ENCODE peak calls at places on chromosomes 7 and 10, in nine cellular contexts. K is osteocyte, J is brain microvascular endothelial cell, F is GM12865, I is GM23338, N is fibroblast of villous mesenchyme, C is heart left ventricle, A is astrocyte of the spinal cord, V is lower leg skin. Q is an unnamed sample.

GRCh38 chr7:48421357-48421756 is 250.1 kb downstream of the ABCA13 start:
- DNase-seq in K (no peak), J (peak; percentile 77), F (no peak), I (peak; percentile 40), N (no peak), C (no peak), A (peak; percentile 89), V (no peak), Q (no peak)

GRCh38 chr7:155808551-155809331 is 3.5 kb downstream of the SHH start:
- DNase-seq in K (no peak), J (no peak), F (no peak), I (peak; percentile 48), N (no peak), C (no peak), A (no peak), V (no peak), Q (peak; percentile 72)

GRCh38 chr7:140667476-140667875 is 5.3 kb upstream of the ADCK2 start:
- DNase-seq in K (no peak), J (no peak), F (no peak), I (no peak), N (no peak), C (no peak), A (no peak), V (no peak), Q (no peak)

GRCh38 chr10:31642296-31642695 is 286.3 kb downstream of the ARHGAP12 start:
- DNase-seq in K (no peak), J (no peak), F (no peak), I (no peak), N (no peak), C (no peak), A (no peak), V (no peak), Q (no peak)

GRCh38 chr7:351681-352480 is 61.9 kb downstream of the FOXL3 start:
- DNase-seq in K (no peak), J (no peak), F (no peak), I (no peak), N (no peak), C (no peak), A (no peak), V (no peak), Q (no peak)

GRCh38 chr7:47092331-47092730 is 489.6 kb downstream of the TNS3 start:
- DNase-seq in K (no peak), J (no peak), F (no peak), I (no peak), N (no peak), C (no peak), A (no peak), V (no peak), Q (no peak)

GRCh38 chr10:99484626-99485581 is 47.8 kb upstream of the NKX2-3 start:
- DNase-seq in K (no peak), J (no peak), F (no peak), I (peak; percentile 71), N (no peak), C (no peak), A (no peak), V (no peak), Q (no peak)

GRCh38 chr7:99392659-99393362 is 15.6 kb downstream of the PDAP1 start:
- DNase-seq in K (no peak), J (no peak), F (peak; percentile 71), I (peak; percentile 93), N (peak; percentile 60), C (peak; percentile 79), A (peak; percentile 69), V (peak; percentile 80), Q (peak; percentile 81)

GRCh38 chr7:48097511-48098231 is 8.6 kb downstream of the UPP1 start:
- DNase-seq in K (peak; percentile 38), J (no peak), F (no peak), I (no peak), N (no peak), C (no peak), A (no peak), V (no peak), Q (no peak)

GRCh38 chr7:133857376-133858119 is 269.6 kb upstream of the LRGUK start:
- DNase-seq in K (no peak), J (no peak), F (no peak), I (no peak), N (no peak), C (no peak), A (no peak), V (no peak), Q (no peak)

GRCh38 chr7:54839538-54840213 is 80.7 kb upstream of the SEC61G start:
- DNase-seq in K (no peak), J (peak; percentile 72), F (peak; percentile 22), I (peak; percentile 77), N (peak; percentile 37), C (peak; percentile 81), A (peak; percentile 37), V (peak; percentile 66), Q (peak; percentile 30)

DNA sequence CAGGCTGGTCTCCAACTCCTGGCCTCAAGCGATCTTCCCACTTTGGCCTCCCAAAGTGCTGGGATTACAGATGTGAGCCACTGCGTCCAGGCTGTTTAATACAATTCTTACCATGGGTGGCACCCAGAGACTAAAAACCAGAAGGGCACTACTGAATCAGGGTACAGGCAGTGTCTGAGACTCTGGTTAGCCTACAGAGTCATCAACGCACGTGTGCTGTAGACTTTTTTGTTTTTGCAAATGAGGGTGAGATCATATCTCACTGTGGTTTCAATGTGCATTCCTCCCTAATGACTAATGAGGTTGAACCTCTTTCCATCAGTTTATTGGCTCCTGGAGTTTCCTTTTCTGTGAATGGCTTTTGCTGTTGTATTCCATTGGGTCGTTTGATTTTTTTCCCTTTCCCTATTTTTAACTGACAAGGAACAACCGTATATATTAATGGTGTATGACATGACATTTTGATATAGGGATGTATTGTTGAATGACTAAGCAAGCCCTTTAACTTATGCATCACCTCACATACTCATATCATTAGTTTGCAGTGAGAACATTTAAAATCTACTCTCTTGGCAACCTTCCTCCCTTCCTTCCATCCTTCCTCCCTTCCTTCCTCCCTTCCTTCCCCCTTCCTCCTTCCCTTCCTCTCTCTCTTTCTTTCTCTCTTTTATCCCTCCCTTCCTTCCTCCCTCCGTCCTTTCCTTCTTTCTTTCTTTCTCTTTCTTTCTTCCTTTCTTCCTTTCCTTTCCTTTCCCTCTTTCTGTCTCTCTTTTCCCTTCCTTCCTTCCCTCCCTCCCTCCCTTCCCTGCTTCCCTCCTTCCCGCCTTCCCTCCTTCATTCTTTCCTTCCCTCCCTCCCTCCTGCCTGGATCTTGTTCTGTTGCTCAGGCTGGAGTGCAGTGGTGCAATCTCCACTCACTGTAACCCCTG is 9.3 kb upstream of the TMEM270 start:
- DNase-seq in K (no peak), J (peak; percentile 93), F (peak; percentile 59), I (no peak), N (peak; percentile 97), C (no peak), A (peak; percentile 97), V (peak; percentile 62), Q (peak; percentile 73)
- TF ChIP-seq CTCF in K (no peak), J (no peak), F (no peak), I (no peak), N (no peak), C (no peak), A (no peak), V (no peak), Q (no peak)

GRCh38 chr7:65820287-65820950 is 52.5 kb upstream of the VKORC1L1 start:
- DNase-seq in K (no peak), J (no peak), F (no peak), I (peak; percentile 75), N (no peak), C (no peak), A (no peak), V (no peak), Q (no peak)
- TF ChIP-seq CTCF in K (peak; percentile 9), J (no peak), F (no peak), I (peak; percentile 59), N (no peak), C (no peak), A (peak; percentile 3), V (no peak), Q (no peak)

GRCh38 chr10:43610636-43611035 is 4.4 kb downstream of the ZNF485 start:
- DNase-seq in K (no peak), J (peak; percentile 39), F (no peak), I (no peak), N (no peak), C (no peak), A (peak; percentile 38), V (no peak), Q (no peak)

GRCh38 chr10:43606323-43607198 is at the start of gene ZNF485:
- DNase-seq in K (peak; percentile 88), J (peak; percentile 52), F (peak; percentile 82), I (peak; percentile 87), N (peak; percentile 51), C (peak; percentile 72), A (peak; percentile 66), V (peak; percentile 19), Q (peak; percentile 89)

GRCh38 chr10:43607199-43607573 is 948 bp downstream of the ZNF485 start:
- DNase-seq in K (no peak), J (no peak), F (no peak), I (no peak), N (no peak), C (no peak), A (no peak), V (no peak), Q (no peak)

GRCh38 chr10:43605850-43606322 is 352 bp upstream of the ZNF485 start:
- DNase-seq in K (no peak), J (no peak), F (no peak), I (peak; percentile 1), N (no peak), C (no peak), A (no peak), V (no peak), Q (no peak)
- TF ChIP-seq CTCF in K (no peak), J (peak; percentile 12), F (no peak), I (no peak), N (no peak), C (no peak), A (no peak), V (no peak), Q (no peak)

GRCh38 chr10:7704360-7704759 is 1.2 kb downstream of the ITIH2 start:
- DNase-seq in K (no peak), J (no peak), F (no peak), I (no peak), N (no peak), C (no peak), A (no peak), V (no peak), Q (no peak)
- TF ChIP-seq CTCF in K (no peak), J (no peak), F (no peak), I (no peak), N (no peak), C (no peak), A (no peak), V (no peak), Q (no peak)

GRCh38 chr7:149725426-149725821 is 48.0 kb downstream of the ZNF467 start:
- DNase-seq in K (no peak), J (no peak), F (no peak), I (no peak), N (no peak), C (no peak), A (no peak), V (peak; percentile 45), Q (no peak)
- TF ChIP-seq CTCF in K (no peak), J (no peak), F (no peak), I (no peak), N (no peak), C (no peak), A (no peak), V (no peak), Q (no peak)

DNA sequence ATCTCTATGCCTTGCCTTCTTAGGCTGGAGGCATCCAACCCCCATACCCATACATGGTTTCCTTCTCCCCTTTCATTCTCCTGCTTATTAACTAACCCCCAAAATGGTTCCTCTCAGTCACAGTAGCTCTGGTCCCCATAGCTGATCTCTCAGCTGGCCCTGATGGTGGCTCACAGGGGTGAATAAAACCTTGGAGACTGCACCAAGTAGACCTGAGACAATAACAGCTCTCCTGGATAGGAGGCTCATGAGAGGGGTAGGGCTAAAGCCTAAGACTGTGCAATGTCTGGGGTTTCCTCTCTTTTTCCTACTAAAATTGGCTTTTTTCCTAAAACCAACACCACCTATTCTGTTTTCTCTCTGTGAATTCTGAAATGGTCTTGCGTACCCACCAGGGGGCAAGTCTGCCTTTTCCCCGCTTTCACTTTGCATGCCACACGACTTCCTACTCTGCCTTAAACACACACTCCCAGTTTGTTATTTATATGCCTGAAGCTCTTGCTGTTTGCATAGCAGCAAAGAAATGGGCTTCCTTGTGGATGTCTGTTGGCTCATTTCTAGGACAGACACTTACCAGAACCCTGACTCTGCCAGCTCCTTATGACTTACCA is 18.4 kb upstream of the PON1 start:
- DNase-seq in K (no peak), J (no peak), F (no peak), I (peak; percentile 62), N (no peak), C (no peak), A (peak; percentile 8), V (no peak), Q (no peak)
- TF ChIP-seq CTCF in K (peak; percentile 27), J (peak; percentile 36), F (no peak), I (peak; percentile 38), N (peak; percentile 6), C (no peak), A (peak; percentile 22), V (no peak), Q (no peak)